ENCODE peak calls at places on chromosomes 5 and 9, in nine cellular contexts. A, P, M, Y, Q, T, J, W and E are unnamed samples.

GRCh38 chr9:76542360-76542759 is 83.4 kb downstream of the GCNT1 start:
- DNase-seq in M (no peak), P (no peak), J (no peak), A (no peak), W (no peak), T (no peak), Y (no peak), Q (no peak), E (no peak)

GRCh38 chr9:103041961-103042360 is 46.8 kb downstream of the CYLC2 start:
- DNase-seq in W (no peak), M (no peak), P (no peak), A (no peak), J (no peak), T (no peak), Y (no peak), Q (no peak), E (no peak)

GRCh38 chr5:178433273-178433775 is 156.9 kb downstream of the COL23A1 start:
- DNase-seq in J (no peak), T (no peak), Q (no peak), P (no peak), A (no peak), M (no peak), Y (no peak), W (no peak), E (no peak)

GRCh38 chr5:130287438-130287837 is 383.2 kb downstream of the CHSY3 start:
- DNase-seq in A (no peak), M (no peak), T (no peak), W (no peak), J (no peak), P (no peak), Y (no peak), Q (no peak), E (no peak)

GRCh38 chr5:171269717-171270116 is 39.3 kb upstream of the TLX3 start:
- DNase-seq in A (no peak), Q (no peak), Y (no peak), J (no peak), W (no peak), T (no peak), P (no peak), M (no peak), E (no peak)

GRCh38 chr9:126621056-126621918 is 7.6 kb downstream of the LMX1B start:
- DNase-seq in Q (no peak), M (no peak), W (no peak), Y (no peak), P (no peak), T (no peak), J (no peak), A (no peak), E (no peak)

GRCh38 chr9:117413346-117414219 is 1.3 kb downstream of the ASTN2 start:
- DNase-seq in P (peak), A (no peak), Q (no peak), Y (no peak), W (no peak), J (peak), T (no peak), M (peak), E (no peak)

GRCh38 chr9:134231330-134231745 is 67.0 kb upstream of the RNU6ATAC start:
- DNase-seq in A (no peak), M (no peak), Y (no peak), Q (no peak), T (no peak), P (no peak), J (no peak), W (no peak), E (no peak)

GRCh38 chr5:56763711-56764466 is 51.5 kb upstream of the MAP3K1 start:
- DNase-seq in M (no peak), W (no peak), P (no peak), Q (no peak), A (no peak), Y (no peak), J (no peak), T (peak), E (no peak)

GRCh38 chr5:128121679-128122078 is 38.1 kb downstream of the SLC12A2 start:
- DNase-seq in W (no peak), P (peak), T (no peak), Y (no peak), J (no peak), Q (no peak), M (no peak), A (no peak), E (no peak)

GRCh38 chr5:1447772-1448361 is 2.6 kb upstream of the SLC6A3 start:
- DNase-seq in T (no peak), Y (no peak), J (no peak), P (no peak), Q (no peak), W (no peak), A (no peak), M (no peak), E (no peak)

GRCh38 chr9:119868694-119869093 is 499.5 kb upstream of the BRINP1 start:
- DNase-seq in W (no peak), M (no peak), P (peak), Q (no peak), Y (no peak), J (no peak), A (no peak), T (no peak), E (no peak)

GRCh38 chr9:92807757-92808725 is 43.4 kb upstream of the BICD2 start:
- DNase-seq in W (no peak), J (no peak), M (peak), P (no peak), Q (no peak), Y (no peak), T (peak), A (peak), E (no peak)

GRCh38 chr9:123370526-123371227 is 14.7 kb downstream of the CRB2 start:
- DNase-seq in A (no peak), J (no peak), Y (no peak), P (no peak), T (no peak), W (no peak), Q (no peak), M (no peak), E (no peak)

GRCh38 chr5:34016243-34016642 is 8.4 kb upstream of the AMACR start:
- DNase-seq in M (no peak), P (no peak), T (no peak), W (no peak), A (no peak), J (no peak), Q (no peak), Y (no peak), E (no peak)

GRCh38 chr5:146510528-146510927 is 5.5 kb downstream of the GPR151 start:
- DNase-seq in W (no peak), P (no peak), T (no peak), Q (no peak), M (no peak), J (no peak), A (no peak), Y (no peak), E (no peak)

GRCh38 chr5:112419596-112420110 is 576 bp upstream of the EPB41L4A start:
- DNase-seq in A (no peak), M (peak), P (peak), T (no peak), J (no peak), Q (no peak), Y (no peak), W (peak), E (peak)

GRCh38 chr5:10797246-10797645 is 36.2 kb upstream of the DAP start:
- DNase-seq in M (no peak), Y (no peak), Q (no peak), T (no peak), P (no peak), A (no peak), J (no peak), W (no peak), E (no peak)

GRCh38 chr5:59256331-59256730 is 637.2 kb downstream of the PDE4D start:
- DNase-seq in J (no peak), W (no peak), M (no peak), Y (no peak), T (no peak), P (no peak), A (no peak), Q (no peak), E (no peak)

GRCh38 chr9:34490760-34491159 is 32.0 kb downstream of the ENHO start:
- DNase-seq in T (no peak), P (no peak), A (no peak), Y (no peak), W (no peak), J (no peak), Q (no peak), M (no peak), E (no peak)